ENCODE peak calls at places on chromosomes 1 and 21, in nine cellular contexts. C is GM23248, M is tibial nerve, V is fibroblast of lung, G is uterus, Z is ovary, K is adipocyte, O is heart right ventricle, J is heart left ventricle. X is an unnamed sample. For H3K4me1, the result is how much of the 10 kb centered on the place peaks cover.

GRCh38 chr1:118225471-118225870 is 40.4 kb upstream of the SPAG17 start:
- DNase-seq in C (no peak), M (no peak), V (no peak), G (no peak), Z (no peak), K (no peak), O (no peak), J (no peak), X (no peak)

GRCh38 chr1:112715264-112716053 is at the start of gene PPM1J:
- DNase-seq in C (peak), M (peak), V (peak), G (peak), Z (peak), K (peak), O (peak), J (peak), X (peak)

GRCh38 chr1:26852701-26853100 is 10.2 kb upstream of the SFN start:
- DNase-seq in C (no peak), M (no peak), V (no peak), G (no peak), Z (no peak), K (no peak), O (no peak), J (no peak), X (no peak)

GRCh38 chr21:46500224-46500861 is 41.7 kb downstream of the DIP2A start:
- DNase-seq in C (peak), M (no peak), V (peak), G (no peak), Z (no peak), K (no peak), O (no peak), J (no peak), X (no peak)

GRCh38 chr1:85585845-85586244 is 5.3 kb downstream of the CCN1 start:
- DNase-seq in C (peak), M (no peak), V (peak), G (peak), Z (no peak), K (peak), O (no peak), J (no peak), X (no peak)

GRCh38 chr1:153928776-153929432 is 6.1 kb upstream of the GATAD2B start:
- DNase-seq in C (peak), M (no peak), V (peak), G (no peak), Z (no peak), K (peak), O (no peak), J (no peak), X (no peak)

GRCh38 chr1:244653439-244654283 is 735 bp downstream of the DESI2 start:
- DNase-seq in C (peak), M (no peak), V (peak), G (no peak), Z (no peak), K (peak), O (no peak), J (peak), X (peak)

GRCh38 chr1:189429610-189430009 is 1048.1 kb downstream of the BRINP3 start:
- DNase-seq in C (peak), M (no peak), V (peak), G (no peak), Z (no peak), K (peak), O (no peak), J (peak), X (peak)

GRCh38 chr1:184428604-184429003 is 41.8 kb downstream of the C1orf21 start:
- DNase-seq in C (no peak), M (no peak), V (no peak), G (no peak), Z (no peak), K (no peak), O (no peak), J (no peak), X (no peak)

GRCh38 chr1:181033799-181034391 is at the start of gene MR1:
- DNase-seq in C (peak), M (no peak), V (peak), G (peak), Z (peak), K (peak), O (peak), J (peak), X (peak)

GRCh38 chr21:45888361-45889009 is 93.1 kb upstream of the COL6A1 start:
- DNase-seq in C (no peak), M (no peak), V (no peak), G (no peak), Z (no peak), K (no peak), O (no peak), J (no peak), X (no peak)

GRCh38 chr1:74522143-74522542 is 9.7 kb upstream of the LRRC53 start:
- DNase-seq in C (no peak), M (no peak), V (no peak), G (no peak), Z (no peak), K (no peak), O (no peak), J (no peak), X (no peak)

GRCh38 chr1:16326833-16327404 is 25.4 kb downstream of the FBXO42 start:
- DNase-seq in C (no peak), M (no peak), V (no peak), G (no peak), Z (no peak), K (no peak), O (no peak), J (no peak), X (no peak)

GRCh38 chr1:212455406-212456165 is 22.9 kb downstream of the NENF start:
- DNase-seq in C (peak), M (peak), V (peak), G (peak), Z (peak), K (peak), O (peak), J (peak), X (peak)

GRCh38 chr1:184409011-184409410 is 22.2 kb downstream of the C1orf21 start:
- DNase-seq in C (peak), M (no peak), V (peak), G (no peak), Z (no peak), K (peak), O (no peak), J (no peak), X (no peak)

GRCh38 chr1:236718328-236718727 is 32.0 kb downstream of the ACTN2 start:
- DNase-seq in C (no peak), M (no peak), V (no peak), G (no peak), Z (no peak), K (no peak), O (no peak), J (no peak), X (no peak)

GRCh38 chr1:88801575-88802208 is 89.7 kb downstream of the GTF2B start:
- DNase-seq in C (no peak), M (no peak), V (peak), G (no peak), Z (no peak), K (no peak), O (no peak), J (no peak), X (no peak)

GRCh38 chr1:109803901-109804331 is 40.2 kb upstream of the EPS8L3 start:
- DNase-seq in C (peak), M (no peak), V (no peak), G (peak), Z (peak), K (no peak), O (no peak), J (no peak), X (no peak)

GRCh38 chr1:88052162-88052561 is 631.9 kb upstream of the PKN2 start:
- DNase-seq in C (no peak), M (no peak), V (no peak), G (no peak), Z (no peak), K (no peak), O (no peak), J (no peak), X (no peak)

GRCh38 chr21:27885296-27885711 is 918.4 kb upstream of the ADAMTS5 start:
- DNase-seq in C (no peak), M (no peak), V (no peak), G (no peak), Z (no peak), K (no peak), O (no peak), J (no peak), X (no peak)

GRCh38 chr1:24096009-24096736 is 15.8 kb downstream of the MYOM3 start:
- DNase-seq in C (no peak), M (no peak), V (no peak), G (no peak), Z (no peak), K (no peak), O (peak), J (peak), X (no peak)

GRCh38 chr1:228778466-228778865 is 43.2 kb downstream of the RHOU start:
- DNase-seq in C (no peak), M (no peak), V (no peak), G (no peak), Z (no peak), K (no peak), O (no peak), J (no peak), X (no peak)

GRCh38 chr1:161207173-161207572 is 5.0 kb downstream of the NDUFS2 start:
- DNase-seq in C (no peak), M (no peak), V (peak), G (peak), Z (peak), K (no peak), O (peak), J (peak), X (no peak)

GRCh38 chr1:56535949-56536348 is 43.4 kb downstream of the PLPP3 start:
- DNase-seq in C (no peak), M (no peak), V (no peak), G (no peak), Z (no peak), K (no peak), O (peak), J (peak), X (no peak)

GRCh38 chr1:152983234-152983633 is 647 bp upstream of the SPRR1A start:
- DNase-seq in C (no peak), M (no peak), V (no peak), G (no peak), Z (no peak), K (no peak), O (no peak), J (no peak), X (no peak)

GRCh38 chr1:167554028-167554779 is 642 bp upstream of the CREG1 start:
- DNase-seq in C (no peak), M (no peak), V (no peak), G (no peak), Z (no peak), K (no peak), O (no peak), J (no peak), X (no peak)

GRCh38 chr1:28915036-28915895 is 897 bp downstream of the EPB41 start:
- DNase-seq in C (peak), M (no peak), V (peak), G (peak), Z (peak), K (peak), O (no peak), J (no peak), X (peak)

GRCh38 chr21:36732761-36733160 is 33.8 kb downstream of the SIM2 start:
- DNase-seq in C (no peak), M (no peak), V (no peak), G (no peak), Z (no peak), K (no peak), O (no peak), J (no peak), X (no peak)

GRCh38 chr1:58824753-58825389 is 41.0 kb upstream of the JUN start:
- DNase-seq in C (no peak), M (no peak), V (no peak), G (peak), Z (no peak), K (no peak), O (peak), J (peak), X (no peak)

GRCh38 chr1:159141584-159142518 is 29.6 kb upstream of the CADM3 start:
- DNase-seq in C (peak), M (no peak), V (peak), G (no peak), Z (no peak), K (peak), O (no peak), J (no peak), X (no peak)

GRCh38 chr1:116560704-116561490 is 9.9 kb downstream of the CD58 start:
- DNase-seq in C (no peak), M (no peak), V (no peak), G (no peak), Z (no peak), K (no peak), O (no peak), J (no peak), X (no peak)

GRCh38 chr1:191483997-191484396 is 674.3 kb upstream of the RGS18 start:
- DNase-seq in C (no peak), M (no peak), V (no peak), G (no peak), Z (no peak), K (no peak), O (no peak), J (no peak), X (no peak)

GRCh38 chr1:165080253-165080896 is 276.1 kb downstream of the LMX1A start:
- DNase-seq in C (peak), M (no peak), V (no peak), G (no peak), Z (no peak), K (no peak), O (no peak), J (no peak), X (no peak)

GRCh38 chr1:143735764-143736461 is 235.9 kb downstream of the FAM72C start:
- DNase-seq in C (peak), M (no peak), V (no peak), G (no peak), Z (no peak), K (peak), O (no peak), J (no peak), X (no peak)

GRCh38 chr1:2783069-2783434 is 18.4 kb downstream of the TTC34 start:
- DNase-seq in C (no peak), M (no peak), V (no peak), G (no peak), Z (no peak), K (no peak), O (no peak), J (no peak), X (no peak)

GRCh38 chr1:79815115-79815514 is 808.6 kb upstream of the ADGRL4 start:
- DNase-seq in C (peak), M (no peak), V (no peak), G (no peak), Z (no peak), K (no peak), O (no peak), J (no peak), X (no peak)

GRCh38 chr21:42451941-42452340 is 44.1 kb downstream of the RSPH1 start:
- DNase-seq in C (no peak), M (no peak), V (no peak), G (no peak), Z (no peak), K (no peak), O (no peak), J (no peak), X (no peak)

DNA sequence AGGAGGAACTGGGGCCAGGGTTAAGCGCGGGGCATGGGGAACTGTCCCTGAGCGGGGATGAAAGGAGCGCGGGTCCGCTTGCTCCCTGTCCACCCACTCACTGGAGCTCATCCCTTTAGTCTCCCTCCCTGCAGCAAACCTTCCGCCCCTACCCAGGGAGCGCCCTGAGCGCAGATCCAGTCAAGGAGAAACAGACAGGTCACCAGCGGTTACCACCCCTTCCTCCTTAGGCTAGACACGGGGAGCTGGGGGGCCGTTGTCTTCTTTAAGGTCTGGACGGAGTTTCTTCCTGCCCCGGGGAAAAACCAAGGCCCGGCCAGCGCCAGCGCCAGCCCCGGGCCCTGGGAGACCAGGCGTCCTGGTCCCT is 966 bp downstream of the WNT4 start:
- DNase-seq in C (peak), M (no peak), V (no peak), G (no peak), Z (no peak), K (peak), O (no peak), J (no peak), X (no peak)
- H3K4me3 ChIP-seq in C (peak), M (peak), V (no peak), G (peak), Z (peak), K (peak), O (peak), J (peak), X (no peak)

GRCh38 chr1:201831371-201831770 is 2.4 kb downstream of the IPO9 start:
- DNase-seq in C (no peak), M (no peak), V (no peak), G (no peak), Z (no peak), K (no peak), O (no peak), J (no peak), X (no peak)
- H3K4me1 ChIP-seq in C (under half), M (under half), V (under half), G (under half), Z (under half), K (under half), O (under half), J (under half), X (under half)

GRCh38 chr1:169866577-169866976 is 27.1 kb downstream of the SCYL3 start:
- DNase-seq in C (no peak), M (no peak), V (no peak), G (no peak), Z (no peak), K (no peak), O (no peak), J (no peak), X (no peak)
- H3K4me3 ChIP-seq in C (no peak), M (no peak), V (no peak), G (no peak), Z (no peak), K (no peak), O (no peak), J (no peak), X (no peak)

DNA sequence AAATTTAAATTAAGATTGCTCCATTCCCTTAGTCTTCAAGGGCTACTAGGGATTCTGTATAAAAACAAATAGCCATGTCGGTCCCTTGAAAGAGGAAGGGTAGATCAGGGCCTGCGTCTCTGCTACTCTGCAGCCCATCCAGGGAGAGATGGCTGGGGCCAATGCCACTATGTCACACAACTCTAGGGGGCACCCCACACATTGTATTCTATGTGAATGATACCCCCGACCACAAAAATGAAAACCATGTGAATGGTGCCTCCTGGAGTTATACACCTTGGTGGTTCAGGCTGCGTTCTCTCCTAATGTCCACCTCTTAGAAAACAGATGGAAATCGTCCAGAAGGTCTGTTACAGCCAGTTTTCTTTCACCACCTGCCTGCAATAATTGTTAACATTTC is 18.0 kb downstream of the PIK3C2B start:
- DNase-seq in C (no peak), M (no peak), V (no peak), G (no peak), Z (no peak), K (no peak), O (no peak), J (no peak), X (no peak)
- H3K4me1 ChIP-seq in C (under half), M (under half), V (under half), G (under half), Z (under half), K (under half), O (under half), J (half or more), X (under half)

GRCh38 chr1:34884961-34885360 is 25.4 kb upstream of the SMIM12 start:
- DNase-seq in C (no peak), M (no peak), V (no peak), G (no peak), Z (no peak), K (no peak), O (no peak), J (no peak), X (no peak)
- H3K4me3 ChIP-seq in C (no peak), M (no peak), V (no peak), G (no peak), Z (no peak), K (no peak), O (no peak), J (peak), X (no peak)

GRCh38 chr21:33917421-33917820 is 1.8 kb upstream of the ATP5PO start:
- DNase-seq in C (no peak), M (no peak), V (no peak), G (no peak), Z (no peak), K (no peak), O (no peak), J (no peak), X (no peak)
- H3K4me1 ChIP-seq in C (under half), M (under half), V (under half), G (under half), Z (under half), K (under half), O (under half), J (under half), X (under half)

X was measured in OCI-LY7.